ENCODE peak calls at places on chromosomes 3 and 15, in six cellular contexts. One of them, this sample, is unnamed.

GRCh38 chr3:30751610-30752299 is 142.7 kb downstream of the GADL1 start:
- ATAC-seq in heart left ventricle: no peak
- ATAC-seq in natural killer cell: peak
- ATAC-seq in central memory CD8-positive, alpha-beta T cell: no peak
- ATAC-seq in HepG2: peak
- ATAC-seq in CD4-positive, alpha-beta T cell: peak
- ATAC-seq in this sample: no peak

GRCh38 chr15:55253580-55253979 is 36.0 kb downstream of the RAB27A start:
- ATAC-seq in HepG2: no peak
- ATAC-seq in CD4-positive, alpha-beta T cell: no peak
- ATAC-seq in heart left ventricle: no peak
- ATAC-seq in natural killer cell: no peak
- ATAC-seq in central memory CD8-positive, alpha-beta T cell: no peak
- ATAC-seq in this sample: no peak

GRCh38 chr3:23669541-23670255 is 136.1 kb upstream of the UBE2E1 start:
- ATAC-seq in CD4-positive, alpha-beta T cell: no peak
- ATAC-seq in central memory CD8-positive, alpha-beta T cell: no peak
- ATAC-seq in HepG2: no peak
- ATAC-seq in heart left ventricle: no peak
- ATAC-seq in natural killer cell: no peak
- ATAC-seq in this sample: no peak

GRCh38 chr3:58464875-58465274 is 27.0 kb upstream of the KCTD6 start:
- ATAC-seq in natural killer cell: no peak
- ATAC-seq in central memory CD8-positive, alpha-beta T cell: no peak
- ATAC-seq in heart left ventricle: no peak
- ATAC-seq in HepG2: no peak
- ATAC-seq in CD4-positive, alpha-beta T cell: no peak
- ATAC-seq in this sample: no peak

GRCh38 chr3:126524429-126524988 is 554 bp downstream of the CHST13 start:
- ATAC-seq in natural killer cell: no peak
- ATAC-seq in heart left ventricle: no peak
- ATAC-seq in HepG2: peak
- ATAC-seq in central memory CD8-positive, alpha-beta T cell: no peak
- ATAC-seq in CD4-positive, alpha-beta T cell: no peak
- ATAC-seq in this sample: no peak

GRCh38 chr15:63990449-63990848 is 55.8 kb downstream of the DAPK2 start:
- ATAC-seq in CD4-positive, alpha-beta T cell: no peak
- ATAC-seq in central memory CD8-positive, alpha-beta T cell: no peak
- ATAC-seq in HepG2: no peak
- ATAC-seq in natural killer cell: no peak
- ATAC-seq in heart left ventricle: no peak
- ATAC-seq in this sample: no peak

GRCh38 chr3:190541560-190541959 is 27.7 kb downstream of the IL1RAP start:
- ATAC-seq in HepG2: no peak
- ATAC-seq in heart left ventricle: no peak
- ATAC-seq in central memory CD8-positive, alpha-beta T cell: no peak
- ATAC-seq in natural killer cell: no peak
- ATAC-seq in CD4-positive, alpha-beta T cell: no peak
- ATAC-seq in this sample: no peak

GRCh38 chr3:129345971-129346370 is 67.3 kb downstream of the HMCES start:
- ATAC-seq in CD4-positive, alpha-beta T cell: no peak
- ATAC-seq in HepG2: no peak
- ATAC-seq in central memory CD8-positive, alpha-beta T cell: no peak
- ATAC-seq in natural killer cell: no peak
- ATAC-seq in heart left ventricle: no peak
- ATAC-seq in this sample: no peak

GRCh38 chr3:5002174-5002870 is 23.1 kb downstream of the BHLHE40 start:
- ATAC-seq in central memory CD8-positive, alpha-beta T cell: peak
- ATAC-seq in CD4-positive, alpha-beta T cell: peak
- ATAC-seq in natural killer cell: peak
- ATAC-seq in heart left ventricle: no peak
- ATAC-seq in HepG2: no peak
- ATAC-seq in this sample: no peak

GRCh38 chr3:53694051-53694450 is 152.2 kb downstream of the CHDH start:
- ATAC-seq in natural killer cell: no peak
- ATAC-seq in HepG2: no peak
- ATAC-seq in central memory CD8-positive, alpha-beta T cell: no peak
- ATAC-seq in heart left ventricle: no peak
- ATAC-seq in CD4-positive, alpha-beta T cell: no peak
- ATAC-seq in this sample: no peak

GRCh38 chr3:169771651-169772529 is 1.3 kb upstream of the MYNN start:
- ATAC-seq in HepG2: peak
- ATAC-seq in natural killer cell: peak
- ATAC-seq in heart left ventricle: no peak
- ATAC-seq in central memory CD8-positive, alpha-beta T cell: peak
- ATAC-seq in CD4-positive, alpha-beta T cell: no peak
- ATAC-seq in this sample: peak

This sample was measured in gastroesophageal sphincter.